ENCODE peak calls at places on chromosome X, in seven cellular contexts. K is posterior vena cava; X is neural progenitor cell; D is activated CD4-positive, alpha-beta T cell treated with anti-CD3 and anti-CD28 coated beads, Interleukin-2, amount 10 ng/mL, durations not matched to agents 7 days and 5 days; H is cortex of kidney; I is AG08396; P is stimulated activated CD8-positive, alpha-beta memory T cell treated with anti-CD3 and anti-CD28 coated beads, Interleukin-2, amount 100 ng/mL, for 48 hours. Y is an unnamed sample.

GRCh38 chrX:13194291-13195103 is 125.4 kb downstream of the ATXN3L start:
- DNase-seq in K (no peak), X (no peak), D (no peak), H (no peak), I (no peak), P (no peak), Y (no peak)

GRCh38 chrX:120824021-120824420 is 51.6 kb downstream of the CT47B1 start:
- DNase-seq in K (no peak), X (no peak), D (no peak), H (no peak), I (no peak), P (no peak), Y (no peak)

GRCh38 chrX:135484636-135485289 is 35.7 kb upstream of the INTS6L start:
- DNase-seq in K (no peak), X (peak; percentile 31), D (peak; percentile 10), H (no peak), I (peak; percentile 33), P (no peak), Y (peak; percentile 44)

GRCh38 chrX:20056704-20057103 is 60.0 kb downstream of the MAP7D2 start:
- DNase-seq in K (no peak), X (peak; percentile 40), D (no peak), H (no peak), I (no peak), P (no peak), Y (no peak)

GRCh38 chrX:53261573-53261972 is 19.8 kb downstream of the IQSEC2 start:
- DNase-seq in K (peak; percentile 3), X (no peak), D (peak; percentile 16), H (no peak), I (no peak), P (no peak), Y (no peak)

GRCh38 chrX:46601283-46601682 is 27.7 kb downstream of the CHST7 start:
- DNase-seq in K (no peak), X (no peak), D (no peak), H (no peak), I (no peak), P (no peak), Y (no peak)

GRCh38 chrX:72313757-72314156 is 8.0 kb upstream of the CITED1 start:
- DNase-seq in K (no peak), X (no peak), D (no peak), H (no peak), I (no peak), P (no peak), Y (no peak)

GRCh38 chrX:8726031-8726652 is 5.8 kb downstream of the ANOS1 start:
- DNase-seq in K (no peak), X (no peak), D (no peak), H (no peak), I (peak; percentile 17), P (no peak), Y (no peak)

GRCh38 chrX:74225111-74225510 is 78.9 kb upstream of the ZCCHC13 start:
- DNase-seq in K (no peak), X (no peak), D (no peak), H (no peak), I (no peak), P (no peak), Y (no peak)

GRCh38 chrX:17046478-17047097 is 100.1 kb downstream of the REPS2 start:
- DNase-seq in K (no peak), X (peak; percentile 78), D (peak; percentile 48), H (no peak), I (peak; percentile 48), P (peak; percentile 4), Y (peak; percentile 21)

GRCh38 chrX:22194207-22194606 is 78.5 kb upstream of the CBLL2 start:
- DNase-seq in K (no peak), X (no peak), D (no peak), H (no peak), I (no peak), P (no peak), Y (no peak)

GRCh38 chrX:130578906-130579305 is 177.1 kb downstream of the RBMX2 start:
- DNase-seq in K (no peak), X (no peak), D (no peak), H (no peak), I (no peak), P (no peak), Y (no peak)

GRCh38 chrX:43644124-43644701 is 11.9 kb upstream of the MAOA start:
- DNase-seq in K (no peak), X (peak; percentile 27), D (no peak), H (no peak), I (peak; percentile 44), P (no peak), Y (no peak)

GRCh38 chrX:151183912-151184565 is 7.7 kb downstream of the GPR50 start:
- DNase-seq in K (no peak), X (no peak), D (no peak), H (no peak), I (no peak), P (no peak), Y (no peak)

GRCh38 chrX:72306085-72306801 is 529 bp upstream of the CITED1 start:
- DNase-seq in K (no peak), X (peak; percentile 54), D (no peak), H (no peak), I (no peak), P (no peak), Y (no peak)

GRCh38 chrX:84729809-84730208 is 227.6 kb upstream of the HDX start:
- DNase-seq in K (no peak), X (peak; percentile 58), D (peak; percentile 5), H (no peak), I (peak; percentile 44), P (no peak), Y (no peak)

GRCh38 chrX:136671006-136671610 is 23.1 kb downstream of the CD40LG start:
- DNase-seq in K (no peak), X (no peak), D (no peak), H (no peak), I (no peak), P (no peak), Y (no peak)

GRCh38 chrX:153635388-153635787 is 11.6 kb upstream of the DUSP9 start:
- DNase-seq in K (peak; percentile 64), X (no peak), D (no peak), H (no peak), I (no peak), P (no peak), Y (no peak)

GRCh38 chrX:13506574-13506973 is 62.8 kb upstream of the EGFL6 start:
- DNase-seq in K (peak; percentile 81), X (peak; percentile 74), D (peak; percentile 59), H (no peak), I (peak; percentile 48), P (peak; percentile 17), Y (peak; percentile 47)

GRCh38 chrX:49172280-49172780 is 632 bp downstream of the PLP2 start:
- DNase-seq in K (peak; percentile 92), X (no peak), D (peak; percentile 76), H (peak; percentile 5), I (peak; percentile 68), P (peak; percentile 62), Y (peak; percentile 50)